ENCODE peak calls at places on chromosomes 5 and 9, in nine cellular contexts. U is H1, D is HCT116, L is prostate gland, I is GM12891, E is vagina, S is sigmoid colon, Q is transverse colon, N is GM23338. P is an unnamed sample.

GRCh38 chr5:115033861-115034260 is 135.8 kb downstream of the TRIM36 start:
- DNase-seq in U (peak; percentile 39), L (no peak), Q (no peak), I (no peak), D (no peak), S (no peak), N (peak; percentile 68), E (no peak), P (no peak)

GRCh38 chr9:98974554-98974953 is 30.8 kb downstream of the COL15A1 start:
- DNase-seq in E (no peak), S (no peak), I (no peak), Q (no peak), D (no peak), L (no peak), U (no peak), N (no peak), P (no peak)

GRCh38 chr9:128459011-128459410 is 3.2 kb downstream of the ODF2 start:
- DNase-seq in D (no peak), E (no peak), I (no peak), N (no peak), U (no peak), Q (no peak), S (no peak), L (no peak), P (no peak)

GRCh38 chr5:155729684-155730059 is 597.3 kb upstream of the SGCD start:
- DNase-seq in N (peak; percentile 53), E (no peak), Q (no peak), I (no peak), D (no peak), S (no peak), L (no peak), U (no peak), P (no peak)

GRCh38 chr5:123422433-123423277 is 548 bp downstream of the CEP120 start:
- DNase-seq in E (no peak), I (peak; percentile 12), L (peak; percentile 11), Q (no peak), N (no peak), S (no peak), D (no peak), U (no peak), P (no peak)

GRCh38 chr9:89435315-89435823 is 62.5 kb downstream of the SEMA4D start:
- DNase-seq in D (peak; percentile 43), U (peak; percentile 82), S (no peak), N (peak; percentile 98), L (peak; percentile 90), E (no peak), I (no peak), Q (peak; percentile 92), P (no peak)

GRCh38 chr9:98530806-98531386 is 177.8 kb downstream of the GABBR2 start:
- DNase-seq in I (no peak), N (no peak), E (peak; percentile 34), S (no peak), D (no peak), L (no peak), U (no peak), Q (no peak), P (no peak)

GRCh38 chr5:58849995-58850667 is 267.3 kb downstream of the RAB3C start:
- DNase-seq in D (peak; percentile 21), E (no peak), L (peak; percentile 16), U (no peak), S (no peak), N (peak; percentile 82), Q (peak; percentile 20), I (peak; percentile 6), P (no peak)

GRCh38 chr5:32103521-32103920 is 70.6 kb downstream of the GOLPH3 start:
- DNase-seq in E (peak; percentile 80), N (no peak), L (no peak), Q (no peak), I (no peak), U (no peak), D (no peak), S (no peak), P (no peak)

GRCh38 chr5:145903113-145903512 is 30.3 kb upstream of the GRXCR2 start:
- DNase-seq in S (no peak), L (no peak), U (no peak), D (peak; percentile 21), I (no peak), N (peak; percentile 43), E (no peak), Q (no peak), P (no peak)

GRCh38 chr9:76443887-76444286 is 15.1 kb upstream of the GCNT1 start:
- DNase-seq in E (no peak), I (no peak), L (no peak), N (no peak), S (no peak), D (no peak), Q (no peak), U (no peak), P (no peak)

GRCh38 chr9:114721491-114722362 is 39.7 kb upstream of the TEX48 start:
- DNase-seq in I (no peak), U (no peak), D (no peak), N (no peak), S (no peak), E (no peak), Q (no peak), L (peak; percentile 16), P (no peak)

GRCh38 chr9:38380230-38380871 is 12.2 kb upstream of the ALDH1B1 start:
- DNase-seq in U (no peak), Q (no peak), I (no peak), L (no peak), D (no peak), E (no peak), N (no peak), S (peak; percentile 11), P (no peak)

GRCh38 chr5:68465133-68465532 is 249.6 kb downstream of the PIK3R1 start:
- DNase-seq in L (no peak), S (no peak), Q (no peak), E (no peak), U (no peak), I (no peak), N (no peak), D (no peak), P (no peak)

GRCh38 chr9:8616419-8616818 is 816.8 kb upstream of the DMAC1 start:
- DNase-seq in I (no peak), D (no peak), N (no peak), S (no peak), E (no peak), U (no peak), L (no peak), Q (no peak), P (no peak)
- TF ChIP-seq POLR2AphosphoS5 in I (no peak), D (no peak), N (no peak), S (no peak), E (no peak), U (no peak), L (no peak), Q (no peak), P (no peak)

DNA sequence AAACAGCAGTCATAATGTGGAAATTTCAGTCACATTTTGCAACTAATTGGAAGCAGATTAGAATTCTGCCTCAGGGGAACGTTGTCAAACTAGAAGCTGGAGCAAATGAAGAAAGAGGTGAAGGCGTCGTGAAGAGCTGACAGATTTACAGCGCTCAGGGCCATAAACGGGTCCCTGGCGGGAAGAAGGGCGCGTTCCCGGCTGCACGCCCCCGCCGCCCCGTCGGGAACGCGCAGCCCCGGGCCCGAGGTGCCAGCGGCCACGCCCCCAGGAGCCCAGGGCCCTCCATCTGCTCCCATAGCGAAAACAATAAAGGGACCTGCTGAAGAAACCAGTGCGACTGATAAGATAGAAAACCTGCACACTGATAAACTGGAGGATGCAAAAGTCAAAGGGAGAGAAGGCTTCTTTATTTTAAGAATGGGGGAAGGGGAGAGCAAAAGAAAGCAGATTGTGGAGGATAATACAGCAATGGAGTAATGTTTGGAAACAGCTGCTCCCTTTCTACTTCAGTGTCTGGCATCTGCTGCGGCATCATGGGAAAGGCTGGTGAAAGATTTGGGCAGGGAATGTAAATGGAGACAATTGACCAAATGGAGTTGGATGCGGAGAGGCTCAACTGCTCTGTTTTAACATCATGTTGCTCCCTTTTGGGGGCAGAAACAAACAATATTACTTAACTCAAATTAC is 11.1 kb downstream of the ZNF608 start:
- DNase-seq in E (no peak), L (no peak), D (no peak), S (no peak), U (no peak), N (peak; percentile 84), Q (peak; percentile 39), I (no peak), P (no peak)
- TF ChIP-seq POLR2AphosphoS5 in E (no peak), L (no peak), D (no peak), S (no peak), U (no peak), N (no peak), Q (no peak), I (no peak), P (no peak)

DNA sequence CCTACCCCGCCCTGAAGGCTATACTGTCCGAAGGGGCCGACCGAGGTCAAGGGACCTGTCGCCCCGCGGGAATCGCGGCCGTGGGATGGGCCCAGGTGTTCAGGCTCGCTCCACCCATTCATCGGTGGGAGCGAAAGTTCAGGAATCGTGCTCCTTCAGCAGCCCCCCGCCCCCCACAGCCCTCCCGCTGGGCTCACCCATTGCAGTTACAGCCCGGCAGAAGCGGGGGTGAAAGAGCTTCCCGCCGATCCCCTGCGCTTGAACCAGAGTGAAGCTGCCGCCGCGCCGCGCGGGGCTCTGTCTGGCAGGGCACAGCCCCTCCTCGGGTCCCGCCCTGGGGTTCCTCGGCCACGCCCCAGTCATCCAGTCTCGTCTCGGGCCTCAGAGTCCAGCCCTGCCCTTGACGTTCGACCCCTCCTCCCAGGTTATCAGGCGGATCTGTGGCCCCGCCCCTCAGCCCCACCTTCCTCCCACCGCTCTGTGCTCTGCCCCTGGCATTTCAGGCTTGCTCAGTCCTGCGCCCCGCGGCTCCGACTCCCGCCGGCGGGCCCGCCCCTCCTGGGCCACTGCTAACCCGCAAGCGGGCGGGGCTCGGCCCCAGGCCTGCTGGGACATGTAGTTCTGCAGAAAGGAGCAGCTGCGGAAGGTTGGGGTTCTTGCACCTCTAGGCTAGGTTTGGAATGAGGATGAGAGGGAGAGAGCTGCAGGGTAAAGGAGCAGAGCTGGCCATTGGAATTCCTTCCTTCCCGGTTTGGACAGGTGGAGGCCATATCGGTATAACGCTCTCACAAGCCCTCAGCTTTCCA is at the start of gene MYORG:
- DNase-seq in I (peak; percentile 97), L (peak; percentile 93), S (peak; percentile 96), N (peak; percentile 99), D (peak; percentile 94), E (peak; percentile 95), Q (peak; percentile 99), U (peak; percentile 98), P (peak; percentile 92)
- TF ChIP-seq POLR2AphosphoS5 in I (no peak), L (peak; percentile 90), S (peak; percentile 94), N (peak; percentile 70), D (peak; percentile 89), E (peak; percentile 87), Q (peak; percentile 96), U (no peak), P (no peak)

DNA sequence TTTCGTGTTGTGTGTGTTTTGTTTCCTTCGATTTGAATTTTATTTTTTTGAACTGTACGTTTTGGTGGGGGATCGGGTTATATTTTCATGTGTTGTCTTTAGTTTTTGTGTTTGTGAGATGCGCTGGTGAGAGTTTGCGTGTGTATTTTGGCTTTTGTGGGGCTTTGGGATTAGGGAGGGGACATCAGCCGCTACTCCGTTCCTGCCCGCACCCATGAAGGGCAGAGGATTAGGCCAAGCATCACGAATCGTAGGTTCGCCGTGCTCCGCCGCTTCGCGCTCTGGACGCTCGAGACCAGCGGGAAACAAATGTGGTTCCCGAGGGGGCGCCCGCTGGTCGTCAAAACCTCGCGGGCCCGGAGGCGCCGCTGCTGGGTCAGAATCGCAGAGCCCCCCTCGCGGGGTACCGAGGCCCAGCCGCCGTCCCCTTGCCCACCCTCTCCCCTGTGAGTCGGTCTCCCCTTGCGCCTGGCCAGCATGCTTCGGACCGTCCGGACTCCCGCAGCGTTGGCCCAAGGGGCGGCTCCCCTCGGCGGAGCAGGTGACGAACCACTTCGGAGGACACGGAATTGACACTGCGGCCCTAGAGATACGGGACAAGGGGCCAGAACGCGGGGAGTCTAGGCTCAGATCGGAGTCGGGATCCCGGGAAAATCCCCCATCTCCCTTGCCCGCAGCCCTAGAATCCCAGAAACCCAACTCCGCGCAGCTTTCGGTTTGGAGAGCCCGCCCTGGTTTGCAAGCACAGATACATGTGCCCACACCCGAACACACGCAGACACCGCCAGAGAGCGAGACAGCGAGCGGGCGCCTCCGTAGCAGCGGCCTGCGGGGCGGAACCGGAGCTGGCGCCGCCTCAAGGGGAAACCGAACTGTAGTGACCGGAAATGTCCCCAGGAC is 2.4 kb upstream of the PAX5 start:
- DNase-seq in L (peak; percentile 24), S (no peak), Q (peak; percentile 65), E (no peak), I (no peak), N (peak; percentile 53), D (no peak), U (no peak), P (peak; percentile 33)
- TF ChIP-seq POLR2AphosphoS5 in L (peak; percentile 42), S (no peak), Q (no peak), E (no peak), I (peak; percentile 60), N (no peak), D (no peak), U (no peak), P (no peak)